ENCODE peak calls at places on chromosomes 11 and 22, in five cellular contexts. One of them, this sample, is unnamed.
A peak's percentile ranks its signal among the peaks of the same experiment; 100 is the strongest.

GRCh38 chr22:28896611-28897010 is 13.2 kb downstream of the ZNRF3 start:
- DNase-seq in upper lobe of right lung: no peak
- DNase-seq in adrenal gland: no peak
- DNase-seq in CD4-positive, alpha-beta memory T cell: no peak
- DNase-seq in upper lobe of left lung: no peak
- DNase-seq in this sample: no peak

GRCh38 chr22:35258144-35258988 is 1.1 kb downstream of the HMGXB4 start:
- DNase-seq in CD4-positive, alpha-beta memory T cell: no peak
- DNase-seq in upper lobe of right lung: no peak
- DNase-seq in upper lobe of left lung: no peak
- DNase-seq in adrenal gland: peak; percentile 20
- DNase-seq in this sample: no peak

GRCh38 chr11:86632499-86633269 is 39.7 kb downstream of the ME3 start:
- DNase-seq in adrenal gland: peak; percentile 73
- DNase-seq in upper lobe of right lung: no peak
- DNase-seq in CD4-positive, alpha-beta memory T cell: no peak
- DNase-seq in upper lobe of left lung: no peak
- DNase-seq in this sample: no peak

GRCh38 chr22:22001664-22002525 is 19.3 kb upstream of the TOP3B start:
- DNase-seq in upper lobe of right lung: no peak
- DNase-seq in adrenal gland: no peak
- DNase-seq in CD4-positive, alpha-beta memory T cell: no peak
- DNase-seq in upper lobe of left lung: no peak
- DNase-seq in this sample: no peak

GRCh38 chr11:132126973-132127900 is 756.8 kb downstream of the NTM start:
- DNase-seq in CD4-positive, alpha-beta memory T cell: no peak
- DNase-seq in adrenal gland: peak; percentile 56
- DNase-seq in upper lobe of left lung: no peak
- DNase-seq in upper lobe of right lung: no peak
- DNase-seq in this sample: no peak

GRCh38 chr11:2521681-2522630 is 77.1 kb downstream of the KCNQ1 start:
- DNase-seq in adrenal gland: peak; percentile 21
- DNase-seq in upper lobe of left lung: peak; percentile 68
- DNase-seq in upper lobe of right lung: peak; percentile 55
- DNase-seq in CD4-positive, alpha-beta memory T cell: no peak
- DNase-seq in this sample: no peak

GRCh38 chr11:3950996-3951662 is 95.7 kb downstream of the STIM1 start:
- DNase-seq in upper lobe of right lung: no peak
- DNase-seq in adrenal gland: no peak
- DNase-seq in upper lobe of left lung: no peak
- DNase-seq in CD4-positive, alpha-beta memory T cell: peak; percentile 47
- DNase-seq in this sample: no peak

GRCh38 chr11:92826597-92826996 is 142.9 kb upstream of the MTNR1B start:
- DNase-seq in upper lobe of right lung: no peak
- DNase-seq in upper lobe of left lung: no peak
- DNase-seq in adrenal gland: no peak
- DNase-seq in CD4-positive, alpha-beta memory T cell: no peak
- DNase-seq in this sample: no peak

GRCh38 chr11:30244255-30244654 is 13.4 kb downstream of the FSHB start:
- DNase-seq in upper lobe of right lung: no peak
- DNase-seq in upper lobe of left lung: no peak
- DNase-seq in CD4-positive, alpha-beta memory T cell: no peak
- DNase-seq in adrenal gland: no peak
- DNase-seq in this sample: no peak

GRCh38 chr11:18754308-18754707 is 28.3 kb upstream of the IGSF22 start:
- DNase-seq in upper lobe of left lung: no peak
- DNase-seq in CD4-positive, alpha-beta memory T cell: no peak
- DNase-seq in adrenal gland: no peak
- DNase-seq in upper lobe of right lung: no peak
- DNase-seq in this sample: no peak

GRCh38 chr11:124748481-124749338 is 3.3 kb downstream of the VSIG2 start:
- DNase-seq in CD4-positive, alpha-beta memory T cell: no peak
- DNase-seq in upper lobe of left lung: peak; percentile 39
- DNase-seq in adrenal gland: no peak
- DNase-seq in upper lobe of right lung: no peak
- DNase-seq in this sample: no peak

GRCh38 chr11:8584511-8584910 is 9.5 kb downstream of the STK33 start:
- DNase-seq in CD4-positive, alpha-beta memory T cell: no peak
- DNase-seq in upper lobe of left lung: no peak
- DNase-seq in upper lobe of right lung: no peak
- DNase-seq in adrenal gland: no peak
- DNase-seq in this sample: no peak

GRCh38 chr22:40506762-40507161 is 129.8 kb downstream of the MRTFA start:
- DNase-seq in upper lobe of left lung: no peak
- DNase-seq in upper lobe of right lung: no peak
- DNase-seq in adrenal gland: no peak
- DNase-seq in CD4-positive, alpha-beta memory T cell: no peak
- DNase-seq in this sample: no peak

GRCh38 chr11:112318193-112318592 is 57.5 kb upstream of the PLET1 start:
- DNase-seq in adrenal gland: no peak
- DNase-seq in upper lobe of left lung: no peak
- DNase-seq in upper lobe of right lung: no peak
- DNase-seq in CD4-positive, alpha-beta memory T cell: no peak
- DNase-seq in this sample: no peak

GRCh38 chr11:96188625-96189006 is 154.4 kb downstream of the MAML2 start:
- DNase-seq in upper lobe of right lung: no peak
- DNase-seq in upper lobe of left lung: no peak
- DNase-seq in CD4-positive, alpha-beta memory T cell: no peak
- DNase-seq in adrenal gland: no peak
- DNase-seq in this sample: no peak

GRCh38 chr11:91981995-91982394 is 242.6 kb upstream of the FAT3 start:
- DNase-seq in CD4-positive, alpha-beta memory T cell: no peak
- DNase-seq in adrenal gland: peak; percentile 57
- DNase-seq in upper lobe of left lung: no peak
- DNase-seq in upper lobe of right lung: no peak
- DNase-seq in this sample: no peak

GRCh38 chr22:41909290-41910049 is 5.4 kb downstream of the SHISA8 start:
- DNase-seq in CD4-positive, alpha-beta memory T cell: no peak
- DNase-seq in upper lobe of left lung: peak; percentile 87
- DNase-seq in adrenal gland: no peak
- DNase-seq in upper lobe of right lung: no peak
- DNase-seq in this sample: no peak

GRCh38 chr11:91625495-91625894 is 599.1 kb upstream of the FAT3 start:
- DNase-seq in adrenal gland: no peak
- DNase-seq in upper lobe of left lung: no peak
- DNase-seq in CD4-positive, alpha-beta memory T cell: no peak
- DNase-seq in upper lobe of right lung: no peak
- DNase-seq in this sample: no peak

GRCh38 chr11:35009191-35009940 is 92.9 kb downstream of the PDHX start:
- DNase-seq in upper lobe of left lung: no peak
- DNase-seq in upper lobe of right lung: no peak
- DNase-seq in CD4-positive, alpha-beta memory T cell: no peak
- DNase-seq in adrenal gland: no peak
- DNase-seq in this sample: no peak

GRCh38 chr11:96472085-96472484 is 82.3 kb downstream of the JRKL start:
- DNase-seq in upper lobe of left lung: no peak
- DNase-seq in adrenal gland: no peak
- DNase-seq in CD4-positive, alpha-beta memory T cell: no peak
- DNase-seq in upper lobe of right lung: no peak
- DNase-seq in this sample: no peak

GRCh38 chr11:120233207-120233803 is 6.6 kb upstream of the POU2F3 start:
- DNase-seq in adrenal gland: no peak
- DNase-seq in upper lobe of left lung: no peak
- DNase-seq in CD4-positive, alpha-beta memory T cell: no peak
- DNase-seq in upper lobe of right lung: no peak
- DNase-seq in this sample: no peak

GRCh38 chr11:12248330-12248729 is 129.0 kb upstream of the PARVA start:
- DNase-seq in CD4-positive, alpha-beta memory T cell: no peak
- DNase-seq in upper lobe of left lung: no peak
- DNase-seq in upper lobe of right lung: peak; percentile 97
- DNase-seq in adrenal gland: no peak
- DNase-seq in this sample: no peak

GRCh38 chr11:123419720-123420466 is 10.2 kb upstream of the GRAMD1B start:
- DNase-seq in CD4-positive, alpha-beta memory T cell: no peak
- DNase-seq in adrenal gland: no peak
- DNase-seq in upper lobe of left lung: no peak
- DNase-seq in upper lobe of right lung: no peak
- DNase-seq in this sample: no peak

GRCh38 chr11:11461473-11461872 is 108.4 kb upstream of the CSNK2A3 start:
- DNase-seq in CD4-positive, alpha-beta memory T cell: no peak
- DNase-seq in adrenal gland: no peak
- DNase-seq in upper lobe of right lung: no peak
- DNase-seq in upper lobe of left lung: peak; percentile 67
- DNase-seq in this sample: no peak

GRCh38 chr11:35619030-35619753 is 932 bp downstream of the FJX1 start:
- DNase-seq in CD4-positive, alpha-beta memory T cell: no peak
- DNase-seq in adrenal gland: peak; percentile 45
- DNase-seq in upper lobe of left lung: peak; percentile 89
- DNase-seq in upper lobe of right lung: peak; percentile 66
- DNase-seq in this sample: no peak

GRCh38 chr11:116578971-116579687 is 193.7 kb downstream of the BUD13 start:
- DNase-seq in upper lobe of right lung: no peak
- DNase-seq in adrenal gland: no peak
- DNase-seq in CD4-positive, alpha-beta memory T cell: no peak
- DNase-seq in upper lobe of left lung: no peak
- DNase-seq in this sample: no peak

GRCh38 chr11:116580828-116581227 is 192.0 kb downstream of the BUD13 start:
- DNase-seq in CD4-positive, alpha-beta memory T cell: no peak
- DNase-seq in upper lobe of left lung: peak; percentile 67
- DNase-seq in upper lobe of right lung: no peak
- DNase-seq in adrenal gland: no peak
- DNase-seq in this sample: no peak

GRCh38 chr11:116576523-116576922 is 196.3 kb downstream of the BUD13 start:
- DNase-seq in upper lobe of left lung: no peak
- DNase-seq in CD4-positive, alpha-beta memory T cell: no peak
- DNase-seq in adrenal gland: no peak
- DNase-seq in upper lobe of right lung: no peak
- DNase-seq in this sample: no peak

GRCh38 chr11:116579857-116580727 is 192.7 kb downstream of the BUD13 start:
- DNase-seq in CD4-positive, alpha-beta memory T cell: no peak
- DNase-seq in upper lobe of left lung: peak; percentile 80
- DNase-seq in adrenal gland: no peak
- DNase-seq in upper lobe of right lung: no peak
- DNase-seq in this sample: no peak

GRCh38 chr11:116577273-116577672 is 195.5 kb downstream of the BUD13 start:
- DNase-seq in upper lobe of left lung: no peak
- DNase-seq in adrenal gland: no peak
- DNase-seq in upper lobe of right lung: no peak
- DNase-seq in CD4-positive, alpha-beta memory T cell: no peak
- DNase-seq in this sample: no peak
- H3K27me3 ChIP-seq in upper lobe of left lung: no peaks in the 10 kb centered on the region
- H3K27me3 ChIP-seq in adrenal gland: peaks cover 22% of the 10 kb centered on the region
- H3K27me3 ChIP-seq in upper lobe of right lung: peaks cover 57% of the 10 kb centered on the region
- H3K27me3 ChIP-seq in CD4-positive, alpha-beta memory T cell: peaks cover 4% of the 10 kb centered on the region
- H3K27me3 ChIP-seq in this sample: peaks cover 7% of the 10 kb centered on the region

GRCh38 chr22:46072981-46073682 is 77.2 kb upstream of the PPARA start:
- DNase-seq in CD4-positive, alpha-beta memory T cell: no peak
- DNase-seq in adrenal gland: no peak
- DNase-seq in upper lobe of left lung: no peak
- DNase-seq in upper lobe of right lung: peak; percentile 39
- DNase-seq in this sample: no peak
- H3K4me1 ChIP-seq in CD4-positive, alpha-beta memory T cell: peaks cover 50% of the 10 kb centered on the region
- H3K4me1 ChIP-seq in adrenal gland: peaks cover 53% of the 10 kb centered on the region
- H3K4me1 ChIP-seq in upper lobe of left lung: peaks cover 56% of the 10 kb centered on the region
- H3K4me1 ChIP-seq in upper lobe of right lung: peaks cover 43% of the 10 kb centered on the region
- H3K4me1 ChIP-seq in this sample: peaks cover 18% of the 10 kb centered on the region

DNA sequence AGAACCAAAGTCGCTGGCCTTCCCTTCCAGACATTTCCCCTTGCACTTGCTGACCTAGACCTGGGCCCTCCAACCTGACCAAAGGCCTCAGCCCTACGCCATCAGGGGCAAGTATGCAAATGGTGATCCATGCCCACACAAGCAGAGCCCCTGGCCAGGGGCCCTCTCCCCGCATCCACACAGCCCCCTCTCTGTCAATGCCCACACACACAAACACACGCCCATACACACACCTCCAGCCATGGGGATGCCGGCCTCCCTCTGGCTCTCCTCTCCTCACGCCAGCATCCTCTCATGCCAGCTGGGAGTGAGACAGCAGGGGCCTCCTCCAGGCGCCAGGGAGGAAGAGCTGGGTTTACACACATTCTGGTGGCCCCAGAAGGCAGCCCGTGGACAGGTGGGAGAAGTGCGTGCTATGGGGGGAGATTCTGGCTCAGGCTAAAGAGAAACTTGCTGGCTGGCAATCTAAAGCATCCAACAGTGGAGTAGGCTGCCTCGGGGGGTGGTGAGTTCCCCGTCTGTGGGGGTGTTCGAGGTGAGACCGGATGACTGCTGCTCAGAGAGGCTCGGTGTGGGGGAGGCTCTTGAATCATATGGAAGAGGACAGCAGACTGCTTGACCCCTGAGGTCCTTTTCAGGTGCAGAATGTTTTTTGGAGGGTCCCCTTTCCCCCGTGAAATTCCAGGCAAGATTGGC is 4.8 kb downstream of the NRXN2 start:
- DNase-seq in CD4-positive, alpha-beta memory T cell: no peak
- DNase-seq in upper lobe of left lung: peak; percentile 33
- DNase-seq in upper lobe of right lung: peak; percentile 48
- DNase-seq in adrenal gland: no peak
- DNase-seq in this sample: no peak
- H3K27me3 ChIP-seq in CD4-positive, alpha-beta memory T cell: peaks cover 34% of the 10 kb centered on the region
- H3K27me3 ChIP-seq in upper lobe of left lung: peaks cover 7% of the 10 kb centered on the region
- H3K27me3 ChIP-seq in upper lobe of right lung: peaks cover 81% of the 10 kb centered on the region
- H3K27me3 ChIP-seq in adrenal gland: peaks cover 47% of the 10 kb centered on the region
- H3K27me3 ChIP-seq in this sample: peaks cover 35% of the 10 kb centered on the region

DNA sequence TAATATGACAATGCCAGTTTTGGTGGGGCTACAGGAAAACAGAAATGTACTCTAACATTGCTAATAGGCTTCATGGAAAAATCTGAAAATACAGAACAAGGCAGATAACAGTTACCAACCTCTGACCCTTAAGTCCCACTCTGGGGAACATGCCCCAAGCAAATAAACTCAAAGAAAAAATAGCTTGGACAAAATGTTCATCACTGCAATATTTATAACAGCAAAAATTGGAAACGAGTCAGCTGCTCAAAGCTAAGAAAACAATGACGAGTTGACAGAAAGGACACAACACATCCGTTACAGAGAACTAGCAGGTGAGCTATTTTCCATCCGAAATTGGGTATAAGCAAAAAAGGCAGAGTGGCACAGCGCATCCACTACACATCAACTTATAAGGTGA is 70.5 kb downstream of the PACSIN2 start:
- DNase-seq in CD4-positive, alpha-beta memory T cell: no peak
- DNase-seq in upper lobe of right lung: no peak
- DNase-seq in upper lobe of left lung: no peak
- DNase-seq in adrenal gland: no peak
- DNase-seq in this sample: no peak
- H3K4me1 ChIP-seq in CD4-positive, alpha-beta memory T cell: peaks cover 39% of the 10 kb centered on the region
- H3K4me1 ChIP-seq in upper lobe of right lung: peaks cover 50% of the 10 kb centered on the region
- H3K4me1 ChIP-seq in upper lobe of left lung: peaks cover 52% of the 10 kb centered on the region
- H3K4me1 ChIP-seq in adrenal gland: peaks cover 78% of the 10 kb centered on the region
- H3K4me1 ChIP-seq in this sample: peaks cover 8% of the 10 kb centered on the region

GRCh38 chr11:45413156-45413833 is 127.2 kb upstream of the SYT13 start:
- DNase-seq in CD4-positive, alpha-beta memory T cell: no peak
- DNase-seq in adrenal gland: no peak
- DNase-seq in upper lobe of left lung: no peak
- DNase-seq in upper lobe of right lung: no peak
- DNase-seq in this sample: no peak
- H3K27me3 ChIP-seq in CD4-positive, alpha-beta memory T cell: no peaks in the 10 kb centered on the region
- H3K27me3 ChIP-seq in adrenal gland: no peaks in the 10 kb centered on the region
- H3K27me3 ChIP-seq in upper lobe of left lung: no peaks in the 10 kb centered on the region
- H3K27me3 ChIP-seq in upper lobe of right lung: peaks cover 27% of the 10 kb centered on the region
- H3K27me3 ChIP-seq in this sample: peaks cover 11% of the 10 kb centered on the region

GRCh38 chr11:118623291-118623655 is 15.9 kb downstream of the PHLDB1 start:
- DNase-seq in CD4-positive, alpha-beta memory T cell: no peak
- DNase-seq in upper lobe of left lung: no peak
- DNase-seq in adrenal gland: no peak
- DNase-seq in upper lobe of right lung: no peak
- DNase-seq in this sample: no peak
- H3K4me1 ChIP-seq in CD4-positive, alpha-beta memory T cell: peaks cover 13% of the 10 kb centered on the region
- H3K4me1 ChIP-seq in upper lobe of left lung: peaks cover 69% of the 10 kb centered on the region
- H3K4me1 ChIP-seq in adrenal gland: peaks cover 59% of the 10 kb centered on the region
- H3K4me1 ChIP-seq in upper lobe of right lung: peaks cover 56% of the 10 kb centered on the region
- H3K4me1 ChIP-seq in this sample: peaks cover 4% of the 10 kb centered on the region

This sample was measured in effector memory CD4-positive, alpha-beta T cell.